ENCODE peak calls at places on chromosomes 5 and 9, in six cellular contexts. O is A549, L is K562, S is HepG2, V is endothelial cell of umbilical vein, W is GM12878. G is an unnamed sample.

GRCh38 chr9:127277099-127277498 is 12.5 kb downstream of the GARNL3 start:
- DNase-seq in O (no peak), L (no peak), S (no peak), V (peak; percentile 39), W (peak; percentile 33), G (no peak)

GRCh38 chr5:38532165-38532669 is 24.2 kb downstream of the LIFR start:
- DNase-seq in O (no peak), L (no peak), S (no peak), V (no peak), W (no peak), G (no peak)

GRCh38 chr9:97803167-97804058 is 49.6 kb upstream of the FOXE1 start:
- DNase-seq in O (peak; percentile 71), L (peak; percentile 94), S (peak; percentile 33), V (peak; percentile 25), W (no peak), G (peak; percentile 68)

GRCh38 chr9:120306088-120306487 is 273.9 kb downstream of the CDK5RAP2 start:
- DNase-seq in O (no peak), L (no peak), S (no peak), V (no peak), W (no peak), G (no peak)

GRCh38 chr5:89255845-89256463 is 373.0 kb upstream of the MEF2C start:
- DNase-seq in O (peak; percentile 3), L (peak; percentile 55), S (no peak), V (peak; percentile 8), W (no peak), G (peak; percentile 52)

GRCh38 chr9:133603165-133603927 is 5.8 kb downstream of the FAM163B start:
- DNase-seq in O (no peak), L (no peak), S (no peak), V (no peak), W (no peak), G (no peak)

GRCh38 chr5:136511046-136511445 is 145.7 kb upstream of the TRPC7 start:
- DNase-seq in O (no peak), L (peak; percentile 22), S (no peak), V (no peak), W (no peak), G (no peak)

GRCh38 chr5:148221510-148221909 is 16.8 kb upstream of the MARCOL start:
- DNase-seq in O (no peak), L (no peak), S (no peak), V (no peak), W (no peak), G (no peak)

GRCh38 chr5:94791787-94792186 is 173.3 kb downstream of the SLF1 start:
- DNase-seq in O (no peak), L (no peak), S (no peak), V (no peak), W (no peak), G (no peak)

GRCh38 chr5:148915224-148915803 is 88.9 kb downstream of the ADRB2 start:
- DNase-seq in O (no peak), L (peak; percentile 8), S (no peak), V (no peak), W (no peak), G (no peak)

GRCh38 chr9:81363916-81364480 is 325.3 kb downstream of the TLE1 start:
- DNase-seq in O (no peak), L (no peak), S (no peak), V (no peak), W (no peak), G (no peak)

GRCh38 chr9:131739988-131740648 is at the start of gene RAPGEF1:
- DNase-seq in O (no peak), L (peak; percentile 86), S (no peak), V (no peak), W (no peak), G (peak; percentile 66)

GRCh38 chr5:122921826-122922225 is 76.4 kb downstream of the SNX24 start:
- DNase-seq in O (no peak), L (no peak), S (no peak), V (no peak), W (no peak), G (no peak)

GRCh38 chr5:160119905-160120266 is 636 bp upstream of the PWWP2A start:
- DNase-seq in O (no peak), L (no peak), S (no peak), V (no peak), W (no peak), G (no peak)

GRCh38 chr5:14869286-14870164 is 2.1 kb downstream of the ANKH start:
- DNase-seq in O (no peak), L (no peak), S (no peak), V (no peak), W (no peak), G (no peak)

GRCh38 chr5:143781993-143782520 is 29.9 kb upstream of the HMHB1 start:
- DNase-seq in O (no peak), L (no peak), S (no peak), V (peak; percentile 26), W (no peak), G (peak; percentile 7)

GRCh38 chr5:72149742-72150141 is 42.5 kb downstream of the MAP1B start:
- DNase-seq in O (no peak), L (no peak), S (no peak), V (no peak), W (no peak), G (no peak)

GRCh38 chr5:109844695-109845094 is 155.0 kb downstream of the MAN2A1 start:
- DNase-seq in O (no peak), L (no peak), S (no peak), V (no peak), W (no peak), G (no peak)

GRCh38 chr5:179793470-179794139 is at the start of gene LTC4S:
- DNase-seq in O (no peak), L (no peak), S (no peak), V (peak; percentile 52), W (no peak), G (peak; percentile 97)

GRCh38 chr5:141695627-141696180 is 13.7 kb upstream of the ARAP3 start:
- DNase-seq in O (no peak), L (no peak), S (no peak), V (peak; percentile 37), W (no peak), G (no peak)

GRCh38 chr5:6328173-6328572 is 50.2 kb downstream of the MED10 start:
- DNase-seq in O (no peak), L (peak; percentile 44), S (peak; percentile 12), V (peak; percentile 27), W (no peak), G (peak; percentile 51)

GRCh38 chr5:94288937-94289336 is 329.5 kb downstream of the KIAA0825 start:
- DNase-seq in O (no peak), L (no peak), S (no peak), V (no peak), W (no peak), G (no peak)

GRCh38 chr5:141960449-141961323 is 2.7 kb upstream of the PCDH12 start:
- DNase-seq in O (peak; percentile 92), L (peak; percentile 89), S (peak; percentile 79), V (peak; percentile 88), W (peak; percentile 64), G (peak; percentile 91)

GRCh38 chr5:44935262-44935661 is 126.5 kb downstream of the MRPS30 start:
- DNase-seq in O (no peak), L (no peak), S (no peak), V (no peak), W (no peak), G (peak; percentile 39)

GRCh38 chr9:84339951-84340350 is 607 bp downstream of the SLC28A3 start:
- DNase-seq in O (no peak), L (no peak), S (no peak), V (no peak), W (no peak), G (no peak)

GRCh38 chr9:113409481-113409880 is 994 bp downstream of the POLE3 start:
- DNase-seq in O (no peak), L (no peak), S (no peak), V (peak; percentile 7), W (no peak), G (peak; percentile 36)

GRCh38 chr5:132063090-132063911 is 2.8 kb downstream of the IL3 start:
- DNase-seq in O (peak; percentile 75), L (peak; percentile 85), S (peak; percentile 45), V (peak; percentile 48), W (peak; percentile 12), G (peak; percentile 79)

GRCh38 chr9:130633336-130634190 is 30.8 kb upstream of the PRDM12 start:
- DNase-seq in O (no peak), L (no peak), S (no peak), V (no peak), W (no peak), G (no peak)

GRCh38 chr5:56190500-56190899 is 42.6 kb downstream of the ANKRD55 start:
- DNase-seq in O (no peak), L (no peak), S (no peak), V (peak; percentile 96), W (no peak), G (no peak)

GRCh38 chr9:126875780-126876510 is 15.5 kb downstream of the ZBTB34 start:
- DNase-seq in O (no peak), L (no peak), S (no peak), V (no peak), W (no peak), G (no peak)

DNA sequence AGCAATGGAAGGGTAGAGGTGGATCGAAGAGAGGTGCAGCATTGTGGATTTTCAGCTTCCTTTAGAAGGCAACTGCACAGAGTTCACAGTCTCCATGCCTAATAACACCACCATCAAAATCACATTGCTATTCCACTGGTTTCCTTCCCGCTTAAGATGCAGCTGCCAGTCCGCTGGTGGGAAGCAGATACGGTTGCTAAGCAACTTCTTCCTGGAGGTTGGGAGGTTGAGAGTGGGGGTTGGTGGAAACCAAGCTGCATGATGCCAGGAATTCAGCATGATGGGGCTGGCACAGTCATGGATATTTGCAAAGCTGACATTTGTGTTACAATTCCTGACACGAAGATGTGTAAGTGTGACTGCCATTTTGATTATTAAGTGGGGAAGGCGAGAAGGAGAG is 87.6 kb downstream of the GLDC start:
- DNase-seq in O (no peak), L (no peak), S (no peak), V (peak; percentile 98), W (no peak), G (no peak)
- TF ChIP-seq MYC in O (no peak), L (no peak), S (no peak), V (no peak), W (no peak), G (no peak)

DNA sequence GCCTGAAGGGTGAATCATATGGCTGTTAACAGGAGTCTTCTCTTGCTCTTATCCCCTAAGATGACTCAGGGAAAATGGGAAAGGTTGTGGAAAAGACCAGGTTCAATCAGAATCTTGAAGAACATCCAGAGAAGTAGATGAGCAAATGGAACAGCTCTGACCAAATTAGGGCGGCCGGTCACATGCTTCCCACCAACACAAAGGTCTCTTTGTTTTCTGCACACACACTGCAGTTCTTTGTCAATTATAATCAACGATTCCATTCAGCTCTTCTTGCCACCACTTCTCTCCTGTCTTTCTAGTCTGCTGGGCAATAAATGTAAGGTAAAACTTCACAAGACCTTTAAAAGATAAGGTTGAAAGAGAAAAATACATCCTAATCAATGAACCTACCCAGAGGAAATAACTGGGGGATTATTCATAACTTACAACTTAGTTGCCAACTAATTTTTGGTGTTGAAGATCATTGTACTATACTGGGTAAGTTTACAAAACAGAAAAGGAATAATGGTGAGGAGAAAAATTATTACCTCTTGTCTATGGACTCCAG is 442.0 kb upstream of the PIK3R1 start:
- DNase-seq in O (no peak), L (no peak), S (peak; percentile 92), V (peak; percentile 6), W (no peak), G (no peak)
- TF ChIP-seq MAX in O (no peak), L (no peak), S (no peak), V (no peak), W (no peak), G (no peak)

GRCh38 chr5:147037517-147038205 is 159.1 kb upstream of the PPP2R2B start:
- DNase-seq in O (no peak), L (no peak), S (no peak), V (peak; percentile 13), W (no peak), G (peak; percentile 5)
- TF ChIP-seq MYC in O (no peak), L (no peak), S (no peak), V (no peak), W (no peak), G (no peak)

GRCh38 chr9:111799506-111799905 is 4.8 kb upstream of the SHOC1 start:
- DNase-seq in O (no peak), L (no peak), S (no peak), V (no peak), W (no peak), G (no peak)
- TF ChIP-seq MAX in O (no peak), L (no peak), S (no peak), V (no peak), W (no peak), G (no peak)

G was measured in NB4.